ENCODE peak calls at places on chromosomes 11 and 22, in four cellular contexts. One of them, this sample, is unnamed.

GRCh38 chr22:45064313-45065268 is 54.8 kb upstream of the PHF21B start:
- DNase-seq in MM.1S: no peak
- DNase-seq in astrocyte: peak
- DNase-seq in mammary epithelial cell: peak
- DNase-seq in this sample: peak

GRCh38 chr11:116853461-116854073 is 16.1 kb upstream of the APOA1 start:
- DNase-seq in MM.1S: peak
- DNase-seq in astrocyte: peak
- DNase-seq in mammary epithelial cell: peak
- DNase-seq in this sample: peak

GRCh38 chr11:15670520-15671070 is 555.9 kb downstream of the INSC start:
- DNase-seq in MM.1S: no peak
- DNase-seq in astrocyte: no peak
- DNase-seq in mammary epithelial cell: no peak
- DNase-seq in this sample: no peak

GRCh38 chr11:3074912-3075589 is 17.8 kb upstream of the CARS1 start:
- DNase-seq in MM.1S: no peak
- DNase-seq in astrocyte: no peak
- DNase-seq in mammary epithelial cell: no peak
- DNase-seq in this sample: peak

GRCh38 chr11:82176945-82177344 is 556.7 kb downstream of the FAM181B start:
- DNase-seq in MM.1S: no peak
- DNase-seq in astrocyte: no peak
- DNase-seq in mammary epithelial cell: no peak
- DNase-seq in this sample: no peak

GRCh38 chr11:3859373-3859881 is 4.0 kb downstream of the STIM1 start:
- DNase-seq in MM.1S: peak
- DNase-seq in astrocyte: no peak
- DNase-seq in mammary epithelial cell: no peak
- DNase-seq in this sample: no peak

GRCh38 chr11:66126808-66127555 is 56.9 kb downstream of the PACS1 start:
- DNase-seq in MM.1S: no peak
- DNase-seq in astrocyte: peak
- DNase-seq in mammary epithelial cell: peak
- DNase-seq in this sample: no peak

GRCh38 chr11:130581631-130582030 is 133.2 kb downstream of the ADAMTS15 start:
- DNase-seq in MM.1S: peak
- DNase-seq in astrocyte: peak
- DNase-seq in mammary epithelial cell: peak
- DNase-seq in this sample: no peak

GRCh38 chr11:11567862-11568650 is 53.7 kb downstream of the GALNT18 start:
- DNase-seq in MM.1S: no peak
- DNase-seq in astrocyte: peak
- DNase-seq in mammary epithelial cell: peak
- DNase-seq in this sample: peak

GRCh38 chr11:123475478-123475877 is 45.4 kb downstream of the GRAMD1B start:
- DNase-seq in MM.1S: no peak
- DNase-seq in astrocyte: no peak
- DNase-seq in mammary epithelial cell: no peak
- DNase-seq in this sample: peak

GRCh38 chr11:117654856-117655255 is 142.2 kb downstream of the DSCAML1 start:
- DNase-seq in MM.1S: no peak
- DNase-seq in astrocyte: no peak
- DNase-seq in mammary epithelial cell: no peak
- DNase-seq in this sample: no peak

GRCh38 chr22:21652010-21652546 is 10.0 kb downstream of the SDF2L1 start:
- DNase-seq in MM.1S: peak
- DNase-seq in astrocyte: peak
- DNase-seq in mammary epithelial cell: peak
- DNase-seq in this sample: peak
- H2AFZ ChIP-seq in MM.1S: peak
- H2AFZ ChIP-seq in astrocyte: peak
- H2AFZ ChIP-seq in mammary epithelial cell: peak
- H2AFZ ChIP-seq in this sample: peak

GRCh38 chr22:41290262-41291221 is 4.6 kb upstream of the RANGAP1 start:
- DNase-seq in MM.1S: no peak
- DNase-seq in astrocyte: peak
- DNase-seq in mammary epithelial cell: peak
- DNase-seq in this sample: peak
- H2AFZ ChIP-seq in MM.1S: no peak
- H2AFZ ChIP-seq in astrocyte: peak
- H2AFZ ChIP-seq in mammary epithelial cell: peak
- H2AFZ ChIP-seq in this sample: no peak

GRCh38 chr11:96318399-96318798 is 24.6 kb downstream of the MAML2 start:
- DNase-seq in MM.1S: no peak
- DNase-seq in astrocyte: no peak
- DNase-seq in mammary epithelial cell: no peak
- DNase-seq in this sample: no peak
- H2AFZ ChIP-seq in MM.1S: no peak
- H2AFZ ChIP-seq in astrocyte: no peak
- H2AFZ ChIP-seq in mammary epithelial cell: no peak
- H2AFZ ChIP-seq in this sample: no peak

DNA sequence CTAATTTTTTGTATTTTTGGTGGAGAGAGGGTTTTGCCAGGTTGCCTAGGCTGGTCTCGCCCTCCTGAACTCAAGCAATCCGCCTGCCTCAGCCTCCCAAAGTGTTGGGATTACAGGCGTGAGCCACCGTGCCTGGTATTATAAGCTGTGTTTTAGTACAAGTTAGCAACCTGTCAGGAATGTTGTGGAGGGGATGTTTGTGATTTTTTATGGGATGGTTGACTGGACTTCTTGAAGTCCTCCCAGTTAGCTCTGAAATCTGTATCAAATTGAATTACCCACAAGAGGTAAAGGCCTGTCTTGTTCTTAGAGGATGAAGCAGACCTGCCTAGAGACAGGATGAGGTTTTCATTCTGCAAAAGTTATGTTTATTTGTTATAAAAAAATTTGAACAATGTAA is 34.1 kb upstream of the IL18BP start:
- DNase-seq in MM.1S: no peak
- DNase-seq in astrocyte: no peak
- DNase-seq in mammary epithelial cell: no peak
- DNase-seq in this sample: no peak
- H2AFZ ChIP-seq in MM.1S: no peak
- H2AFZ ChIP-seq in astrocyte: no peak
- H2AFZ ChIP-seq in mammary epithelial cell: no peak
- H2AFZ ChIP-seq in this sample: no peak

GRCh38 chr22:16601437-16602223 is 9.0 kb upstream of the CCT8L2 start:
- DNase-seq in MM.1S: no peak
- DNase-seq in astrocyte: no peak
- DNase-seq in mammary epithelial cell: no peak
- DNase-seq in this sample: no peak
- H2AFZ ChIP-seq in MM.1S: no peak
- H2AFZ ChIP-seq in astrocyte: no peak
- H2AFZ ChIP-seq in mammary epithelial cell: peak
- H2AFZ ChIP-seq in this sample: no peak

GRCh38 chr11:47907499-47907898 is 59.3 kb upstream of the NUP160 start:
- DNase-seq in MM.1S: no peak
- DNase-seq in astrocyte: peak
- DNase-seq in mammary epithelial cell: no peak
- DNase-seq in this sample: no peak

GRCh38 chr11:47904808-47905207 is 56.7 kb upstream of the NUP160 start:
- DNase-seq in MM.1S: no peak
- DNase-seq in astrocyte: no peak
- DNase-seq in mammary epithelial cell: no peak
- DNase-seq in this sample: no peak

GRCh38 chr11:47906066-47906465 is 57.9 kb upstream of the NUP160 start:
- DNase-seq in MM.1S: no peak
- DNase-seq in astrocyte: no peak
- DNase-seq in mammary epithelial cell: no peak
- DNase-seq in this sample: no peak

GRCh38 chr11:47904048-47904447 is 55.9 kb upstream of the NUP160 start:
- DNase-seq in MM.1S: no peak
- DNase-seq in astrocyte: no peak
- DNase-seq in mammary epithelial cell: no peak
- DNase-seq in this sample: no peak

DNA sequence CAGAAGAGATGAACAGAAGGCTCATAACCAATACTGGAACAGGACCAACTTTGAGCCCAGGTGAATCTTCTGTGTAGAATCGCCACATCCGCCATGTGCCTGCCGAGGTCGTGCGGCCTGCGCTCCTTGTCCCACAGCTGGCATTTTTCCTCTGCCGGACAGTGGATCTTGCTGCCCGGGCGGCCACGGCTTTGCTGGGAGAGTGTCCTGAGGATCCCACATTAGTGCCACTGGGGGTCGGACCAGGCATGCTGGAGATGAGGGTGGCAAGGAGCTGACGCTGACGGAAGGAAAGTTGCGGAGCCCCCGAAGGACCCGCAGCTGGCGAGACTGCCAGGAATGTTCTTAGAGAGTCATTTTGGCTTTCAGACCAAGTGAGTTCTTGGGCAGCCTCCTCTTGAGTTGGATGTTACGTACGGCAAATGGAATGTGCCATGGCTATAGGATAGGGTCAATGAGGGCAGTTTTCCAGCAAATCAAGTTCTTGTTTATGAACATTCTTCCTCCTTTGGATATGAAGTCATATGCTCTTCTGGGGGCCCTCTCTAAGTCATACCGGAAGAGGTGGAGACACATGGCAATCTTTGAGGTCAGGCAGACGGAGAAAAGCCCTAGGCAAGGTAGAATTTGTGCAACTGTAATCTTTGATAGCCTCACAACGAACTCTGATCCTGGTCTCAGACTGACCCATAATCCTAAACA is 57.4 kb upstream of the NUP160 start:
- DNase-seq in MM.1S: no peak
- DNase-seq in astrocyte: peak
- DNase-seq in mammary epithelial cell: no peak
- DNase-seq in this sample: no peak
- H2AFZ ChIP-seq in MM.1S: no peak
- H2AFZ ChIP-seq in astrocyte: no peak
- H2AFZ ChIP-seq in mammary epithelial cell: no peak
- H2AFZ ChIP-seq in this sample: peak

GRCh38 chr22:49512471-49512870 is 315.2 kb downstream of the BRD1 start:
- DNase-seq in MM.1S: no peak
- DNase-seq in astrocyte: no peak
- DNase-seq in mammary epithelial cell: no peak
- DNase-seq in this sample: no peak

GRCh38 chr22:49515486-49515885 is 312.2 kb downstream of the BRD1 start:
- DNase-seq in MM.1S: no peak
- DNase-seq in astrocyte: no peak
- DNase-seq in mammary epithelial cell: no peak
- DNase-seq in this sample: no peak

GRCh38 chr22:49514656-49515055 is 313.0 kb downstream of the BRD1 start:
- DNase-seq in MM.1S: no peak
- DNase-seq in astrocyte: no peak
- DNase-seq in mammary epithelial cell: no peak
- DNase-seq in this sample: no peak

GRCh38 chr22:49514211-49514610 is 313.5 kb downstream of the BRD1 start:
- DNase-seq in MM.1S: no peak
- DNase-seq in astrocyte: no peak
- DNase-seq in mammary epithelial cell: no peak
- DNase-seq in this sample: no peak

DNA sequence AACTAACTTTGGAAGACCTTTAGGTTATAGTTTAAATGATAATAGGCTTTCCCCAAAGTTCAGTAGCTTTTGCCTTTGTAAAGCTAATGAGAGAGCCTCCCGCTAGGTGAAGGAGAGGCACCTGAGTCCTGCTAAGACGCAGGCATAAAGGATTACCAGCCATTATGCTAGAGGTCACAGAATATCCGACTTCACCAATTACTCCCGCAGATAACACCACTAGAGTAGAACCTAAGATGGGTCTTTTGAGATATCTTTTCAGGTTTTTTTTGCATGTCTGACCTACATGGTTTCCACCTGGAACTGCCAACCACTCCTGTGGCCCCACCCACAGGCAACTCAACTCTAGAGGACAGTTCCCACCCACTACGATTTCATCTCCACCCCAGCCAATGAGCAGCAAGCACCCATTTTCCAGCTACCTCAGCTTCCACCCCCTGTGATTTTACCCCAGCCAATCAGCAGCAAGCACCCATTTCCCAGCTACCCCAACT is 314.3 kb downstream of the BRD1 start:
- DNase-seq in MM.1S: no peak
- DNase-seq in astrocyte: no peak
- DNase-seq in mammary epithelial cell: no peak
- DNase-seq in this sample: no peak
- H2AFZ ChIP-seq in MM.1S: no peak
- H2AFZ ChIP-seq in astrocyte: no peak
- H2AFZ ChIP-seq in mammary epithelial cell: no peak
- H2AFZ ChIP-seq in this sample: no peak

GRCh38 chr22:40347300-40347699 is 1.0 kb downstream of the ADSL start:
- DNase-seq in MM.1S: no peak
- DNase-seq in astrocyte: no peak
- DNase-seq in mammary epithelial cell: no peak
- DNase-seq in this sample: no peak
- H2AFZ ChIP-seq in MM.1S: peak
- H2AFZ ChIP-seq in astrocyte: peak
- H2AFZ ChIP-seq in mammary epithelial cell: peak
- H2AFZ ChIP-seq in this sample: peak

DNA sequence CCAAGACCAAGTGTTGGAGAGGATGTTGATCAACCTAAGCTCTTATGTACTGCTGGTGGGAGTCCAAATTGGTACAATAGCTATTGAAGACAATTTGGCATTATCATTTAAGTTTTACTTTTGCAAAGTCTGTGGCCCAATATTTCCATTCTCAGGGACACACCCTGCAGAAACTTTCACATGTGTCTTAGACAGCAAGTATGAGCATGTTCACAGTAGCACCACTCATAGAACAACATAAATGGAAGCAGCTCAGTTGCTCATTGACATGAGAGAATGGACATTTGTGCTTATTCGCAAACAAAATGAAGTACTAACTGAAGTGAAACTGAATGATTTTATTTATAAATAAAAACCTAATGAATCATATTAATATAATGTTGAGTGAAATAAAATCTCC is 135.5 kb downstream of the NOX4 start:
- DNase-seq in MM.1S: no peak
- DNase-seq in astrocyte: no peak
- DNase-seq in mammary epithelial cell: peak
- DNase-seq in this sample: no peak
- H2AFZ ChIP-seq in MM.1S: no peak
- H2AFZ ChIP-seq in astrocyte: no peak
- H2AFZ ChIP-seq in mammary epithelial cell: peak
- H2AFZ ChIP-seq in this sample: no peak

DNA sequence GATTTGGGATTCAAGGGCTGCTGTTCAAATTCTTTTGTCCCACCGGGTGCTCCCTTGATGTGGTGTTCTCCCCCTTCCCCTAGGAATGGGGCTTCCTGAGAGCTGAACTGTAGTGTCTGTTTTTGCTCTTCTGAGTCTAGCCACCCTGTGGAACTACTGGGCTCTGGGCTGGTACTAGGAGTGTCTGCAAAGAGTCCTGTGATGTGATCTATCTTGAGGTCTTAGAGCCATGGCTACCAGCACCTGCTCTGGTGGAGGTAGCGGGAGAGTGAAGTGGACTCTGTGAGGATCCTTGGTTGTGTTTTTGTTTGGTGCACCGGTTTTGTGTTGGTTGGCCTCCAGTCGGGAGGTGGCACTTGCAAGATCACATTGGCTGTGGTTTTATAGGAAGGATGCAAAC is 46.2 kb downstream of the OR2AT4 start:
- DNase-seq in MM.1S: no peak
- DNase-seq in astrocyte: no peak
- DNase-seq in mammary epithelial cell: no peak
- DNase-seq in this sample: no peak
- H2AFZ ChIP-seq in MM.1S: no peak
- H2AFZ ChIP-seq in astrocyte: no peak
- H2AFZ ChIP-seq in mammary epithelial cell: no peak
- H2AFZ ChIP-seq in this sample: no peak

This sample was measured in PC-3.